ENCODE peak calls at places on chromosomes 3 and 15, in six cellular contexts. F is HL-60, J is pancreas, P is tibial artery, E is fibroblast of lung, D is right atrium auricular region. Z is an unnamed sample.

GRCh38 chr3:149080699-149081091 is 5.6 kb downstream of the HLTF start:
- DNase-seq in F (peak; percentile 31), J (no peak), P (no peak), E (peak; percentile 49), D (no peak), Z (no peak)

GRCh38 chr3:168341192-168341816 is 245.6 kb upstream of the GOLIM4 start:
- DNase-seq in F (no peak), J (no peak), P (no peak), E (peak; percentile 91), D (no peak), Z (no peak)

GRCh38 chr15:57227899-57228298 is 148.4 kb upstream of the CGNL1 start:
- DNase-seq in F (no peak), J (no peak), P (no peak), E (peak; percentile 82), D (no peak), Z (no peak)

GRCh38 chr3:65677486-65677885 is 361.2 kb downstream of the MAGI1 start:
- DNase-seq in F (no peak), J (no peak), P (no peak), E (no peak), D (no peak), Z (no peak)

GRCh38 chr3:178623666-178624255 is 87.5 kb downstream of the KCNMB2 start:
- DNase-seq in F (no peak), J (no peak), P (no peak), E (peak; percentile 18), D (no peak), Z (no peak)

GRCh38 chr3:149715247-149715646 is 37.0 kb downstream of the COMMD2 start:
- DNase-seq in F (no peak), J (no peak), P (no peak), E (no peak), D (no peak), Z (no peak)

GRCh38 chr3:185089343-185089742 is 63.5 kb downstream of the C3orf70 start:
- DNase-seq in F (no peak), J (no peak), P (no peak), E (no peak), D (no peak), Z (no peak)

GRCh38 chr3:129795596-129795995 is 97.9 kb downstream of the TMCC1 start:
- DNase-seq in F (no peak), J (no peak), P (no peak), E (no peak), D (no peak), Z (no peak)

GRCh38 chr3:23949784-23950183 is 4.7 kb downstream of the NR1D2 start:
- DNase-seq in F (no peak), J (peak; percentile 67), P (peak; percentile 43), E (no peak), D (no peak), Z (peak; percentile 67)

GRCh38 chr15:40955930-40956542 is 2.8 kb downstream of the CHAC1 start:
- DNase-seq in F (no peak), J (peak; percentile 55), P (no peak), E (no peak), D (no peak), Z (no peak)

GRCh38 chr3:111850481-111850880 is 8.6 kb upstream of the PHLDB2 start:
- DNase-seq in F (no peak), J (no peak), P (no peak), E (peak; percentile 88), D (no peak), Z (no peak)

GRCh38 chr15:32683906-32684584 is 33.8 kb upstream of the GREM1 start:
- DNase-seq in F (peak; percentile 38), J (no peak), P (peak; percentile 50), E (peak; percentile 92), D (no peak), Z (no peak)

GRCh38 chr3:46663611-46664135 is 29.8 kb downstream of the ALS2CL start:
- DNase-seq in F (no peak), J (no peak), P (no peak), E (peak; percentile 20), D (peak; percentile 54), Z (no peak)

DNA sequence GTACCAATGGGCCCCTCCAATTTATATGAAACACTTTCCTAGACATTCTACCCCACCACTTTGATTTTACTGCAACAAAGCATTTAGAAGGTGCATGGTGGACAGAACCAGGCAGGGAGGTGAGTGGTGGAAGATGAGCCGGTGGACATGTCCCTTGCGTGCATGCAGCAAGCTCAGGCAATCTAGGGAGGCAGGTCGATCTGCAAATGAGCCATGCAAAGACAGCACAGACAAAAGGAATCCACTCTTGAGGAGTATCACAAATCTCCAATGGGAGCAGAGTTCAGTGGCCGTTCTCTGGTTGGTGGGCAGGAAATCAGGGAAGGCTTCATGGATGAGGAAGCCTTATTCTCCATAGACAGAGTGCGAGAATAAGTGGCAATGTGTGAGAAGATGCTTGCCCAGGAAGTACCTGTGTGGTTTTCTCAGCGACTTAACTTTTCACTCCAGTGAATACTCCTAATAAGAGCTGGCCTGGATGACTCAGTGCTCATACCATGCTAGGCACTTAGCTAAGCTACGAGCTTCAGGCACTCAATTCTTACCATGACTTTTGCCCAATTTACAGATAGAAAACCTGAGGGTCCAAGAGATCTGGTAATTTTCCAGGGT is 152.5 kb downstream of the FOXP1 start:
- DNase-seq in F (no peak), J (no peak), P (no peak), E (no peak), D (no peak), Z (no peak)
- H3K27ac ChIP-seq in F (no peak overlapping the region), J (no peak overlapping the region), P (no peak overlapping the region), E (no peak overlapping the region), D (no peak overlapping the region), Z (peak overlapping the region; percentile 59)

DNA sequence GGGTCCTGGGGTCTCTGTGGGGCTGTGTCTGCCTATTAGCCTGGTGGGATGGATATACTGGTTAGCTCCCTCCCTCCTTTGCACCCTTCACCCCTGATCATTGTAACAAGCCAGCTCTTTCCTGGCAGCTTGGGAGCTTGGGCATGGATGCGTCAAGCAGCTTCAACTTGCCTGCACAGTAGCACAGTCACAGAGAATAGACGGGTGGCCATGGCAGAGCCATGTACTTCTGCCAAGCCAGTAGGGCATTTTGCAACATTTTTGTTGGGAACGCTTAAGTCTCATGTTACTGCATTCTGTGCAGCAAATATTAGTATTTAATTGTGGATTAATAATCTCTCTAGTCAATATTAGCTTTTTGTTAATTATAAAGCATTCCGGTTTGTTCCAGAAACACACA is 65.3 kb downstream of the SMAD6 start:
- DNase-seq in F (no peak), J (peak; percentile 19), P (no peak), E (no peak), D (no peak), Z (no peak)
- H3K27ac ChIP-seq in F (no peak overlapping the region), J (peak overlapping the region; percentile 68), P (peak overlapping the region; percentile 12), E (no peak overlapping the region), D (peak overlapping the region; percentile 6), Z (peak overlapping the region; percentile 76)

GRCh38 chr3:102125197-102125993 is 276.1 kb downstream of the NFKBIZ start:
- DNase-seq in F (no peak), J (no peak), P (peak; percentile 28), E (no peak), D (no peak), Z (no peak)

GRCh38 chr3:102122527-102122926 is 273.2 kb downstream of the NFKBIZ start:
- DNase-seq in F (no peak), J (no peak), P (no peak), E (no peak), D (no peak), Z (no peak)

GRCh38 chr3:102125994-102126368 is 276.7 kb downstream of the NFKBIZ start:
- DNase-seq in F (no peak), J (no peak), P (no peak), E (no peak), D (no peak), Z (no peak)

GRCh38 chr3:102123590-102124190 is 274.4 kb downstream of the NFKBIZ start:
- DNase-seq in F (no peak), J (no peak), P (no peak), E (peak; percentile 11), D (no peak), Z (no peak)

DNA sequence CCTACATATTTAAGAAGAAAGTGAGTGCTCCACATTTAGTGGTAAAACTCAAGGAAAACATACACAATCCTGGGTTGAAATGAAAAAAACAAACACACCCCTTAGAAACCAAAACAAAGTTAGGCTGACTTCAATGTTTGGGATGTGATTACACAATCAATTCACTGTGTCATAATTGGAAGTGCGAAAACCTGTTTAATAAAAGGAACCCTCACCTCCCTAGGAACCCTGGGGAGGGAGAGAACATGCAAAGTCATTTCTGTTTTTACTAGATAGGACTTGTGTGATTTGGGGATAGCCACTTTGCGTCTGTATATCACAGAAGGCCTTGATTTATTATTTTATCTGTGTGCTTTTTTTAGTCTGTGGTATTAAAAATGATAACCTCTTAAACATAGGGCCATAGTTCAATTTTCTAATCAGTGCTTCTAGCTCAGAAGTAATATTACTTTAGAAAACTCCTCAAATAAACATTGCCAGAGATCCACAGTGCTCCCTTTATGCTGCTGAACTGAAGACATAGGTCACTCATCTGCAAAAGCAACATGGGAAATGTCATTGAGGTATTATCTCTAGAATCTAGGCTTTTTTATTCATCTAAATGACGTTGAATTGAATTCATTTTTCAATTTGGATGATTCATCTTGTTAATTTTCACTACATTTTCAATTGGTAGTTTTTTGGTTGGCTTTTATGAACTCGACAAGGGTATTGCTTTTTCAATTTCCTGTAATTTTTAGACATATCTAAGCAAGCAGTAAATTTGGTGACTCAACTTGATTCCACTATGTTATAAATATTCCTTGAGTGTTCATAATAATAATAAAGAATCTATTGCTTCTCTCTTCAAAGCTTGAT is 275.2 kb downstream of the NFKBIZ start:
- DNase-seq in F (no peak), J (no peak), P (no peak), E (peak; percentile 75), D (no peak), Z (no peak)
- H3K27ac ChIP-seq in F (no peak overlapping the region), J (no peak overlapping the region), P (peak overlapping the region; percentile 63), E (no peak overlapping the region), D (peak overlapping the region; percentile 54), Z (peak overlapping the region; percentile 60)

GRCh38 chr3:169754711-169755110 is 10.1 kb downstream of the TERC start:
- DNase-seq in F (no peak), J (no peak), P (no peak), E (no peak), D (no peak), Z (no peak)
- H3K27ac ChIP-seq in F (no peak overlapping the region), J (no peak overlapping the region), P (no peak overlapping the region), E (no peak overlapping the region), D (no peak overlapping the region), Z (no peak overlapping the region)

Z was measured in ascending aorta.